ENCODE peak calls at places on chromosomes 11 and 22, in seven cellular contexts. F is activated CD4-positive, alpha-beta T cell treated with anti-CD3 and anti-CD28 coated beads, Interleukin-2, amount 50 U/mL, for 1 hour; M is esophagus squamous epithelium; U is activated CD8-positive, alpha-beta memory T cell treated with anti-CD3 and anti-CD28 coated beads for 1 hour; R is AG10803; Q is stimulated activated CD4-positive, alpha-beta T cell treated with anti-CD3 and anti-CD28 coated beads, Interleukin-12 subunit alpha, Interleukin-12 subunit beta, amount 100 ng/mL, for 4 hours; L is Calu3. E is an unnamed sample.

GRCh38 chr11:117488996-117489952 is 161.6 kb downstream of the CEP164 start:
- DNase-seq in M (no peak), R (no peak), Q (no peak), L (no peak), U (no peak), F (no peak), E (no peak)

GRCh38 chr11:129950319-129951034 is 52.2 kb downstream of the PRDM10 start:
- DNase-seq in M (no peak), Q (no peak), U (no peak), L (no peak), F (no peak), R (peak; percentile 54), E (no peak)

GRCh38 chr22:47534150-47535133 is 772.0 kb downstream of the TBC1D22A start:
- DNase-seq in F (no peak), L (no peak), U (no peak), Q (no peak), R (no peak), M (no peak), E (no peak)

GRCh38 chr11:12301379-12301778 is 76.0 kb upstream of the PARVA start:
- DNase-seq in R (no peak), Q (no peak), L (no peak), M (no peak), U (no peak), F (no peak), E (no peak)

GRCh38 chr11:126132319-126132718 is 69.7 kb upstream of the CDON start:
- DNase-seq in R (peak; percentile 62), F (no peak), M (no peak), U (no peak), L (peak; percentile 44), Q (no peak), E (no peak)

GRCh38 chr22:31192513-31192912 is 19.6 kb upstream of the LIMK2 start:
- DNase-seq in U (no peak), F (no peak), L (no peak), Q (no peak), M (no peak), R (peak; percentile 85), E (no peak)

GRCh38 chr22:48893288-48894063 is 934.2 kb downstream of the BRD1 start:
- DNase-seq in Q (no peak), R (no peak), M (no peak), U (no peak), L (no peak), F (no peak), E (no peak)

GRCh38 chr11:102615077-102615893 is 9.8 kb downstream of the MMP20 start:
- DNase-seq in R (peak; percentile 13), U (no peak), F (no peak), Q (no peak), L (no peak), M (no peak), E (no peak)

GRCh38 chr11:112400615-112401014 is 140.0 kb upstream of the PLET1 start:
- DNase-seq in R (no peak), Q (no peak), F (no peak), L (no peak), U (no peak), M (no peak), E (no peak)

GRCh38 chr22:26894766-26895485 is 237.5 kb downstream of the MIAT start:
- DNase-seq in U (no peak), Q (no peak), L (peak; percentile 44), R (peak; percentile 93), F (no peak), M (no peak), E (no peak)